ENCODE peak calls at places on chromosomes 12 and 14, in four cellular contexts. F is fibroblast of lung, C is H1, I is GM12878. R is an unnamed sample.

GRCh38 chr12:69243099-69244084 is 4.0 kb downstream of the CPSF6 start:
- DNase-seq in F (no peak), C (no peak), I (peak; percentile 41), R (no peak)

GRCh38 chr12:55074771-55075170 is 51.4 kb upstream of the OR9K2 start:
- DNase-seq in F (no peak), C (no peak), I (no peak), R (no peak)

GRCh38 chr12:39990122-39991101 is 115.5 kb downstream of the SLC2A13 start:
- DNase-seq in F (peak; percentile 24), C (peak; percentile 10), I (peak; percentile 9), R (no peak)

GRCh38 chr12:60501124-60501729 is 905.4 kb downstream of the SLC16A7 start:
- DNase-seq in F (peak; percentile 74), C (no peak), I (no peak), R (no peak)

GRCh38 chr12:49021292-49021915 is 2.8 kb upstream of the PRKAG1 start:
- DNase-seq in F (no peak), C (no peak), I (no peak), R (no peak)

GRCh38 chr14:92955381-92955780 is 32.4 kb downstream of the CHGA start:
- DNase-seq in F (no peak), C (no peak), I (no peak), R (no peak)

GRCh38 chr14:20801726-20802125 is 918 bp downstream of the RNASE1 start:
- DNase-seq in F (no peak), C (no peak), I (no peak), R (no peak)

GRCh38 chr12:122788387-122788786 is 14.0 kb downstream of the CCDC62 start:
- DNase-seq in F (peak; percentile 84), C (no peak), I (no peak), R (no peak)

GRCh38 chr14:21039059-21039422 is 3.1 kb upstream of the RNASE7 start:
- DNase-seq in F (peak; percentile 61), C (no peak), I (no peak), R (no peak)

DNA sequence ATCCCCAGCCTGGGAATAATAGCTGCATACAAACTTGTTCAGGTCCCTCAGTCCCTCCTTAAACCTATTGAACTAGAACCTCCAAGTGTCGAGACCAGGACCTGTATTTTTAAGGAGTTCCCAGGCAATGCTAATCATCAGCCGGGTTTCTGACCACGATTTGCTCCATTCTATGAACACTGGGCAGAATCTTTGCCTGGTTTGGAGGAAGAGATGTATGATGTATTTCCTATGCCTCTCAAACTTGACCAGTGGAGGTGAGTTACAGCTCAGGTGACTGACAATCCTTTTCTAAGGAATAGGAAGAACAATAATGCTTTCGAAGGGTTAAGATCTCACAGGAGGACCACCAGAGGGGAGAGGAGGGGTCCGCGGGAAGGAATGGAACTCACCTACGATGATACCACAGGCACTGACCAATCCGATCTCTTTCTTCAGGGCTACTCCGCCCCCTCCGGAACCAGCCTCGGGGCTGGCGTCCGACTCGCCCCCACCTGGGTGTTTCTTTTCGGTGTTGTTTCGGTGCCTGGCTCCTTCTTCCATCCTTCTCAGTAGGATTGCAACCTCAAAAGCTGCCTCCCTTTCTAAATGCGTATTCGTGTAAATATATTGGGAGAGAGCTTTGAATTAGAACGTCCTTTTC is 967 bp downstream of the SLC7A8 start:
- DNase-seq in F (no peak), C (peak; percentile 38), I (no peak), R (no peak)
- H3K27ac ChIP-seq in F (no peak overlapping the region), C (no peak overlapping the region), I (no peak overlapping the region), R (no peak overlapping the region)

GRCh38 chr14:104567141-104567956 is 12.2 kb upstream of the C14orf180 start:
- DNase-seq in F (no peak), C (no peak), I (no peak), R (no peak)
- TF ChIP-seq EZH2 in F (no peak), C (no peak), I (no peak), R (no peak)

DNA sequence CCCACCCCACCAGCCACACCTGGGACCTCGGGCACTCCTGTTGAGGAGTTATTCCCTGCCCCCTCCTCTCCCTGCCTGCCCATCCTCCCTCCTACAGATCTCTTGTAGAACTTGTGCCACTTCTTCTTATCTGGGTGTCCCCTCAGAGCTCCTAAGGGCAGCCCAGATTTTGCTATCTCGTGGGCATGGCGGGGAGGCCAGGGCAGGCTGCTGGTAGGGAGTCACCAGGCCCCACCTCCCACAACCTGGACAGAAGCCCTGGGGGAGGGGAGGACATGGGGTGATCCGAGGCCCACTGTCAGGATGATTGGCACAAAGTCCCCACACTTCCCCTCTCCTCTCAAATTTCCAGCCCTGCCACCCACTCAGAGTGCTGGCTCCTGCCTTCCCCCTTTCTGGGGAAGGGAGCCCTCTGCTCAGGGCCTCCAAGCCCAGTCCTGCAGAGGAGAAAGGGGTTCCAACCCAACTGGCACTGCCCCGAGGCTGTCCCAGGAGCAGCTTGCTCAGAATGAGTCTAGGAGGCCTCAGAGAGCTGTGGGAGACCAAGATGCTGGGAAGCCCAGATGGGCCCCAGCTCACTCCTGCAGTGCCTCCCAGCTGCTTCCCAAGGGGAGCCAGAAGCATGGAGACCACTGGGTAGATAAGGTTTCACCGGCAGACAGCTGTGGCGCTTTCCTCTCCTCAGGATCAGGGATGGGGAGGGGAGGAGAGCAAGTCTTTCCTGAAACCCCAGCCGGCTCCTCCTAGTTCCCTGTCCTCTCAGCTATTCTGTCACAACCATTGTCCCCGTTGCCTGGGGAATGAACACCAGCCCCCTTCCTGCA is 82.8 kb downstream of the B4GALNT3 start:
- DNase-seq in F (no peak), C (no peak), I (no peak), R (no peak)
- H3K27ac ChIP-seq in F (no peak overlapping the region), C (no peak overlapping the region), I (no peak overlapping the region), R (no peak overlapping the region)

GRCh38 chr14:99966436-99966835 is 98.8 kb upstream of the EVL start:
- DNase-seq in F (no peak), C (no peak), I (no peak), R (no peak)
- TF ChIP-seq EZH2 in F (no peak), C (no peak), I (no peak), R (no peak)

GRCh38 chr12:45732936-45733335 is 3.4 kb downstream of the ARID2 start:
- DNase-seq in F (no peak), C (no peak), I (no peak), R (no peak)
- H3K27ac ChIP-seq in F (no peak overlapping the region), C (no peak overlapping the region), I (peak overlapping the region; percentile 46), R (no peak overlapping the region)

GRCh38 chr12:94284046-94284445 is 135.7 kb downstream of the PLXNC1 start:
- DNase-seq in F (no peak), C (no peak), I (no peak), R (no peak)
- TF ChIP-seq EZH2 in F (no peak), C (no peak), I (no peak), R (no peak)

GRCh38 chr12:58897969-58898368 is 22.3 kb downstream of the LRIG3 start:
- DNase-seq in F (no peak), C (no peak), I (no peak), R (no peak)

GRCh38 chr12:58893421-58893986 is 26.8 kb downstream of the LRIG3 start:
- DNase-seq in F (peak; percentile 68), C (no peak), I (no peak), R (no peak)

GRCh38 chr12:58895053-58895452 is 25.3 kb downstream of the LRIG3 start:
- DNase-seq in F (no peak), C (no peak), I (no peak), R (no peak)

GRCh38 chr12:58896278-58896677 is 24.0 kb downstream of the LRIG3 start:
- DNase-seq in F (no peak), C (no peak), I (no peak), R (no peak)

GRCh38 chr12:58894040-58894439 is 26.3 kb downstream of the LRIG3 start:
- DNase-seq in F (no peak), C (no peak), I (no peak), R (no peak)
- H3K27ac ChIP-seq in F (no peak overlapping the region), C (no peak overlapping the region), I (no peak overlapping the region), R (no peak overlapping the region)